ENCODE peak calls at places on chromosome 6, in seven cellular contexts. D is GM12892; F is keratinocyte; G is epithelial cell of esophagus; Z is GM20000; W is stimulated activated CD4-positive, alpha-beta T cell treated with anti-CD3 and anti-CD28 coated beads, Interleukin-12 subunit alpha, Interleukin-12 subunit beta, amount 100 ng/mL, for 4 hours; Q is stimulated activated CD8-positive, alpha-beta memory T cell treated with anti-CD3 and anti-CD28 coated beads, Interleukin-4, amount 100 ng/mL, for 1 hour. J is an unnamed sample.

GRCh38 chr6:48078092-48078491 is 32.9 kb downstream of the PTCHD4 start:
- DNase-seq in G (peak), W (no peak), F (no peak), D (no peak), Z (no peak), Q (no peak), J (no peak)

GRCh38 chr6:143059616-143060353 is 904 bp upstream of the AIG1 start:
- DNase-seq in F (peak), Z (peak), G (peak), W (no peak), D (no peak), Q (no peak), J (no peak)

GRCh38 chr6:27138837-27139752 is 108.4 kb upstream of the PRSS16 start:
- DNase-seq in G (peak), D (no peak), Z (peak), Q (no peak), F (no peak), W (peak), J (no peak)

GRCh38 chr6:108592371-108593337 is 31.9 kb downstream of the FOXO3 start:
- DNase-seq in Z (peak), Q (no peak), D (peak), G (peak), F (peak), W (no peak), J (no peak)

GRCh38 chr6:148565931-148566663 is 180.7 kb upstream of the UST start:
- DNase-seq in W (no peak), Q (no peak), F (no peak), G (peak), Z (peak), D (no peak), J (peak)

GRCh38 chr6:43584892-43585570 is 9.0 kb downstream of the POLH start:
- DNase-seq in Q (no peak), W (no peak), Z (no peak), G (no peak), D (no peak), F (no peak), J (no peak)

GRCh38 chr6:109612268-109612667 is 78.7 kb downstream of the AK9 start:
- DNase-seq in Z (no peak), Q (no peak), W (no peak), F (no peak), D (no peak), G (no peak), J (no peak)

GRCh38 chr6:38876470-38876869 is 161.4 kb downstream of the DNAH8 start:
- DNase-seq in D (no peak), F (no peak), Z (peak), W (no peak), Q (no peak), G (no peak), J (no peak)

J was measured in COLO829.